ENCODE peak calls at places on chromosomes 16 and 17, in four cellular contexts. T is T-helper 1 cell; G is AG10803; J is activated CD4-positive, CD25-positive, alpha-beta regulatory T cell. O is an unnamed sample.

GRCh38 chr16:85557083-85557975 is 55.8 kb upstream of the GSE1 start:
- DNase-seq in G (no peak), T (no peak), J (no peak), O (no peak)

GRCh38 chr16:49468611-49469322 is 95.2 kb downstream of the C16orf78 start:
- DNase-seq in G (no peak), J (no peak), T (no peak), O (no peak)

GRCh38 chr16:85316321-85316919 is 204.1 kb upstream of the CIBAR2 start:
- DNase-seq in J (peak), G (peak), T (no peak), O (peak)

GRCh38 chr16:85444879-85445778 is 168.0 kb upstream of the GSE1 start:
- DNase-seq in G (no peak), J (no peak), T (no peak), O (no peak)

GRCh38 chr16:69485816-69486215 is 61.4 kb downstream of the CYB5B start:
- DNase-seq in J (no peak), G (no peak), T (no peak), O (no peak)

GRCh38 chr16:8887952-8888560 is 5.9 kb downstream of the LITAFD start:
- DNase-seq in T (no peak), J (no peak), G (peak), O (no peak)

GRCh38 chr17:47684025-47684424 is 9.9 kb upstream of the TBKBP1 start:
- DNase-seq in T (no peak), G (no peak), J (no peak), O (no peak)

GRCh38 chr17:1559743-1560581 is 2.6 kb downstream of the PITPNA start:
- DNase-seq in J (no peak), T (no peak), G (no peak), O (no peak)

GRCh38 chr17:410674-411401 is 58.2 kb upstream of the RPH3AL start:
- DNase-seq in J (peak), G (peak), T (peak), O (peak)

GRCh38 chr17:70597774-70598173 is 428.4 kb downstream of the KCNJ2 start:
- DNase-seq in T (no peak), J (no peak), G (no peak), O (no peak)

O was measured in neuronal stem cell.